ENCODE peak calls at places on chromosomes 11 and 22, in six cellular contexts. One of them, this sample, is unnamed. For H3K27me3, the result is how much of the 10 kb centered on the place peaks cover.

GRCh38 chr22:19872779-19873137 is 18.1 kb upstream of the GNB1L start:
- DNase-seq in GM06990: no peak
- DNase-seq in IMR-90: no peak
- DNase-seq in GM23338: no peak
- DNase-seq in fibroblast of lung: no peak
- DNase-seq in right atrium auricular region: no peak
- DNase-seq in this sample: peak

GRCh38 chr11:43957571-43957970 is 15.1 kb downstream of the C11orf96 start:
- DNase-seq in GM06990: no peak
- DNase-seq in IMR-90: no peak
- DNase-seq in GM23338: peak
- DNase-seq in fibroblast of lung: no peak
- DNase-seq in right atrium auricular region: peak
- DNase-seq in this sample: no peak

GRCh38 chr22:23888615-23889401 is 5.4 kb upstream of the MIF start:
- DNase-seq in GM06990: no peak
- DNase-seq in IMR-90: peak
- DNase-seq in GM23338: peak
- DNase-seq in fibroblast of lung: peak
- DNase-seq in right atrium auricular region: no peak
- DNase-seq in this sample: peak

GRCh38 chr11:118885319-118885718 is 1.6 kb downstream of the CXCR5 start:
- DNase-seq in GM06990: no peak
- DNase-seq in IMR-90: no peak
- DNase-seq in GM23338: no peak
- DNase-seq in fibroblast of lung: no peak
- DNase-seq in right atrium auricular region: no peak
- DNase-seq in this sample: peak

GRCh38 chr11:63666874-63667273 is 4.3 kb downstream of the ATL3 start:
- DNase-seq in GM06990: no peak
- DNase-seq in IMR-90: peak
- DNase-seq in GM23338: no peak
- DNase-seq in fibroblast of lung: peak
- DNase-seq in right atrium auricular region: no peak
- DNase-seq in this sample: no peak

GRCh38 chr22:50031189-50032091 is 18.9 kb upstream of the IL17REL start:
- DNase-seq in GM06990: no peak
- DNase-seq in IMR-90: no peak
- DNase-seq in GM23338: no peak
- DNase-seq in fibroblast of lung: no peak
- DNase-seq in right atrium auricular region: no peak
- DNase-seq in this sample: peak

GRCh38 chr11:105230586-105230985 is 91.0 kb upstream of the CARD18 start:
- DNase-seq in GM06990: no peak
- DNase-seq in IMR-90: no peak
- DNase-seq in GM23338: no peak
- DNase-seq in fibroblast of lung: no peak
- DNase-seq in right atrium auricular region: no peak
- DNase-seq in this sample: no peak

GRCh38 chr22:30277547-30278344 is 11.1 kb upstream of the OSM start:
- DNase-seq in GM06990: no peak
- DNase-seq in IMR-90: peak
- DNase-seq in GM23338: no peak
- DNase-seq in fibroblast of lung: peak
- DNase-seq in right atrium auricular region: peak
- DNase-seq in this sample: peak

GRCh38 chr11:66012946-66013761 is 1.3 kb downstream of the CST6 start:
- DNase-seq in GM06990: no peak
- DNase-seq in IMR-90: no peak
- DNase-seq in GM23338: peak
- DNase-seq in fibroblast of lung: no peak
- DNase-seq in right atrium auricular region: no peak
- DNase-seq in this sample: peak

GRCh38 chr22:25536578-25536977 is 27.9 kb upstream of the GRK3 start:
- DNase-seq in GM06990: no peak
- DNase-seq in IMR-90: no peak
- DNase-seq in GM23338: no peak
- DNase-seq in fibroblast of lung: peak
- DNase-seq in right atrium auricular region: no peak
- DNase-seq in this sample: no peak

GRCh38 chr11:26245046-26245445 is 86.9 kb upstream of the ANO3 start:
- DNase-seq in GM06990: no peak
- DNase-seq in IMR-90: peak
- DNase-seq in GM23338: no peak
- DNase-seq in fibroblast of lung: peak
- DNase-seq in right atrium auricular region: no peak
- DNase-seq in this sample: no peak

GRCh38 chr22:25024895-25025294 is 72.4 kb downstream of the KIAA1671 start:
- DNase-seq in GM06990: no peak
- DNase-seq in IMR-90: no peak
- DNase-seq in GM23338: no peak
- DNase-seq in fibroblast of lung: no peak
- DNase-seq in right atrium auricular region: no peak
- DNase-seq in this sample: no peak

GRCh38 chr22:26124991-26125725 is 44.1 kb upstream of the SEZ6L start:
- DNase-seq in GM06990: no peak
- DNase-seq in IMR-90: no peak
- DNase-seq in GM23338: no peak
- DNase-seq in fibroblast of lung: no peak
- DNase-seq in right atrium auricular region: no peak
- DNase-seq in this sample: no peak

GRCh38 chr22:25112538-25113253 is 87.0 kb upstream of the CRYBB3 start:
- DNase-seq in GM06990: no peak
- DNase-seq in IMR-90: no peak
- DNase-seq in GM23338: no peak
- DNase-seq in fibroblast of lung: no peak
- DNase-seq in right atrium auricular region: no peak
- DNase-seq in this sample: no peak

GRCh38 chr11:74896311-74896710 is 52.6 kb downstream of the XRRA1 start:
- DNase-seq in GM06990: no peak
- DNase-seq in IMR-90: no peak
- DNase-seq in GM23338: no peak
- DNase-seq in fibroblast of lung: no peak
- DNase-seq in right atrium auricular region: no peak
- DNase-seq in this sample: no peak

GRCh38 chr11:33158596-33158995 is 2.7 kb downstream of the CSTF3 start:
- DNase-seq in GM06990: no peak
- DNase-seq in IMR-90: no peak
- DNase-seq in GM23338: no peak
- DNase-seq in fibroblast of lung: no peak
- DNase-seq in right atrium auricular region: no peak
- DNase-seq in this sample: no peak

GRCh38 chr11:86499723-86500129 is 125.0 kb downstream of the CCDC81 start:
- DNase-seq in GM06990: no peak
- DNase-seq in IMR-90: no peak
- DNase-seq in GM23338: no peak
- DNase-seq in fibroblast of lung: no peak
- DNase-seq in right atrium auricular region: no peak
- DNase-seq in this sample: no peak

GRCh38 chr11:12961615-12962014 is 47.5 kb upstream of the RASSF10 start:
- DNase-seq in GM06990: no peak
- DNase-seq in IMR-90: peak
- DNase-seq in GM23338: no peak
- DNase-seq in fibroblast of lung: peak
- DNase-seq in right atrium auricular region: no peak
- DNase-seq in this sample: no peak

GRCh38 chr11:110715541-110715940 is 3.3 kb upstream of the ARHGAP20 start:
- DNase-seq in GM06990: no peak
- DNase-seq in IMR-90: peak
- DNase-seq in GM23338: no peak
- DNase-seq in fibroblast of lung: peak
- DNase-seq in right atrium auricular region: no peak
- DNase-seq in this sample: no peak

GRCh38 chr11:5367461-5368074 is 16.0 kb upstream of the OR51M1 start:
- DNase-seq in GM06990: no peak
- DNase-seq in IMR-90: peak
- DNase-seq in GM23338: no peak
- DNase-seq in fibroblast of lung: peak
- DNase-seq in right atrium auricular region: no peak
- DNase-seq in this sample: no peak

DNA sequence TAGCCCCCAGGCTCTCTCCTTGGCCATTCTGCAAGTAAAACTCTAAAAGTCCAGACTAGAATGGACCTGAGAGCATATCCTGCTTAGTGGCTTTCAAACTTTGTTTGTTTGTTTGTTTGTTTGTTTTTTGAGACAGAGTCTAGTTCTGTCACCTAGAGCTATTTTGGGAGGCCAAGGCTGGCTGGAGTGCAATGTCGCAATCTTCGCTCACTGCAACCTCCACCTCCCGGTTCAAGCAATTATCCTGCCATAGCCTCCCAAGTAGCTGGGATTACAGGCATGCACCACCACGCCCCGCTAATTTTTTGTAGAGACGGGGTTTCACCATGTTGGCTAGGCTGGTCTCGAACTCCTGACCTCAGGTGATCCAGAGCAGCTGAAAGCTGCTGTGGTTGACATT is 28.9 kb downstream of the DAGLA start:
- DNase-seq in GM06990: no peak
- DNase-seq in IMR-90: no peak
- DNase-seq in GM23338: no peak
- DNase-seq in fibroblast of lung: no peak
- DNase-seq in right atrium auricular region: no peak
- DNase-seq in this sample: no peak
- H3K27me3 ChIP-seq in GM06990: under half
- H3K27me3 ChIP-seq in IMR-90: under half
- H3K27me3 ChIP-seq in GM23338: under half
- H3K27me3 ChIP-seq in fibroblast of lung: under half
- H3K27me3 ChIP-seq in right atrium auricular region: under half
- H3K27me3 ChIP-seq in this sample: under half

GRCh38 chr11:19714093-19714386 is 1.4 kb downstream of the NAV2 start:
- DNase-seq in GM06990: no peak
- DNase-seq in IMR-90: peak
- DNase-seq in GM23338: peak
- DNase-seq in fibroblast of lung: no peak
- DNase-seq in right atrium auricular region: no peak
- DNase-seq in this sample: peak

GRCh38 chr11:19711911-19712280 is 741 bp upstream of the NAV2 start:
- DNase-seq in GM06990: no peak
- DNase-seq in IMR-90: no peak
- DNase-seq in GM23338: peak
- DNase-seq in fibroblast of lung: no peak
- DNase-seq in right atrium auricular region: peak
- DNase-seq in this sample: peak

GRCh38 chr11:19713221-19714092 is 820 bp downstream of the NAV2 start:
- DNase-seq in GM06990: no peak
- DNase-seq in IMR-90: no peak
- DNase-seq in GM23338: peak
- DNase-seq in fibroblast of lung: no peak
- DNase-seq in right atrium auricular region: no peak
- DNase-seq in this sample: peak

GRCh38 chr11:19714387-19715363 is 2.0 kb downstream of the NAV2 start:
- DNase-seq in GM06990: no peak
- DNase-seq in IMR-90: peak
- DNase-seq in GM23338: peak
- DNase-seq in fibroblast of lung: peak
- DNase-seq in right atrium auricular region: peak
- DNase-seq in this sample: peak

DNA sequence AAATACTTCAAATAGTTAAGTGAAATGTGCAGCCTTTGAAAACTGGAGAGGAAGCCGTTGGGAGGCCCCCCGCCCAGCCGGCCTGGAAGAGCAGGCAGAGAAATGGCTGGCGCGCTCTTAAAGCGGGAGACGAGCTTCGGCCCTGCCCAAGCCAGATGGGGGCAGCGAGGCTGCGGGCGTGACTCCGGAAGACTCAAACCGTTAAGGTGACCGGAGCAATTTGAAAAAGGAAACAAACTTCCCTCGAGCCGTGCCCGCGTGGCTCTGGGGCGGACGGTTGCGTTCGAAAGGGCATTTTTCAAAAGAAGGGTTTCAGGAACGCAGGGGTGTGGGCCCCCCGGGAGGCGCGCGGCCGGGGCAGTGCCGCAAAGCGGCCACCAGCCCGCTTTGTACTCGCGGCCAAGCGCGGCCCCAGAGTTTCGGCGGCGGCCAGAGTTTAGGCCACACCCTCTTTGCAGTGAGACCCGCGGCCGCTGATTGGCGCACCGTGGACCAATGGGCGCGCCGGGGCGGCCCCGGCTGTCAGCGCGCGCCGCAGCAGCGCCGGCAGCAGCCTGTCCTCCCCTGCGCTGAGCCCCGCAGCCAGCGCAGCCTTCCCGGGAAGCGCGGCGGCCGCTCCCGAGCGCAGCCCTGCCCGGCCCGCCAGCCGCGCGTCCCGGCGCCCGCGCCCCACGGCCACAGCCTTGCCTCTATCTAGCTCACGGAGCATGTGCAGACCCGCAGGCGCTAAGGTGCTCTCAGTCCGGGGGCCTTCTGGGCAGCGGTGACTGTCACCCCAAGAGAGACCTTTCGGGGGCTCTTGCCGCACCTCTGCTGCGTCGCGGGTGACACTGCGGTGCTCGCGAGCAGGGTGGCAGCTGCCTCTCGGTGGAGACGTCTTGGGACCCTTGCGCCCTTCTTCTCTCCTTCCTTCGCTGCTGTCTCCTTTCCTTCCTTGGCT is at the start of gene NAV2:
- DNase-seq in GM06990: peak
- DNase-seq in IMR-90: peak
- DNase-seq in GM23338: peak
- DNase-seq in fibroblast of lung: peak
- DNase-seq in right atrium auricular region: peak
- DNase-seq in this sample: peak
- H3K27me3 ChIP-seq in GM06990: under half
- H3K27me3 ChIP-seq in IMR-90: under half
- H3K27me3 ChIP-seq in GM23338: half or more
- H3K27me3 ChIP-seq in fibroblast of lung: under half
- H3K27me3 ChIP-seq in right atrium auricular region: under half
- H3K27me3 ChIP-seq in this sample: under half

GRCh38 chr11:45673441-45673840 is 8.0 kb upstream of the CHST1 start:
- DNase-seq in GM06990: no peak
- DNase-seq in IMR-90: no peak
- DNase-seq in GM23338: no peak
- DNase-seq in fibroblast of lung: no peak
- DNase-seq in right atrium auricular region: no peak
- DNase-seq in this sample: no peak

GRCh38 chr11:45672593-45672992 is 7.2 kb upstream of the CHST1 start:
- DNase-seq in GM06990: no peak
- DNase-seq in IMR-90: no peak
- DNase-seq in GM23338: no peak
- DNase-seq in fibroblast of lung: no peak
- DNase-seq in right atrium auricular region: no peak
- DNase-seq in this sample: no peak

GRCh38 chr11:45670386-45671135 is 5.1 kb upstream of the CHST1 start:
- DNase-seq in GM06990: no peak
- DNase-seq in IMR-90: no peak
- DNase-seq in GM23338: no peak
- DNase-seq in fibroblast of lung: no peak
- DNase-seq in right atrium auricular region: no peak
- DNase-seq in this sample: no peak

GRCh38 chr11:45669956-45670355 is 4.5 kb upstream of the CHST1 start:
- DNase-seq in GM06990: no peak
- DNase-seq in IMR-90: no peak
- DNase-seq in GM23338: no peak
- DNase-seq in fibroblast of lung: no peak
- DNase-seq in right atrium auricular region: no peak
- DNase-seq in this sample: no peak

GRCh38 chr11:45671246-45672171 is 6.1 kb upstream of the CHST1 start:
- DNase-seq in GM06990: no peak
- DNase-seq in IMR-90: no peak
- DNase-seq in GM23338: peak
- DNase-seq in fibroblast of lung: no peak
- DNase-seq in right atrium auricular region: no peak
- DNase-seq in this sample: peak
- H3K27me3 ChIP-seq in GM06990: under half
- H3K27me3 ChIP-seq in IMR-90: under half
- H3K27me3 ChIP-seq in GM23338: under half
- H3K27me3 ChIP-seq in fibroblast of lung: under half
- H3K27me3 ChIP-seq in right atrium auricular region: under half
- H3K27me3 ChIP-seq in this sample: under half

GRCh38 chr11:1207451-1208360 is 15.2 kb upstream of the MUC5B start:
- DNase-seq in GM06990: peak
- DNase-seq in IMR-90: no peak
- DNase-seq in GM23338: no peak
- DNase-seq in fibroblast of lung: no peak
- DNase-seq in right atrium auricular region: no peak
- DNase-seq in this sample: peak
- H3K27me3 ChIP-seq in GM06990: under half
- H3K27me3 ChIP-seq in IMR-90: under half
- H3K27me3 ChIP-seq in GM23338: under half
- H3K27me3 ChIP-seq in fibroblast of lung: under half
- H3K27me3 ChIP-seq in right atrium auricular region: under half
- H3K27me3 ChIP-seq in this sample: under half